ENCODE peak calls at places on chromosomes 2 and 18, in seven cellular contexts. Z, B, O, J, H, M and X are unnamed samples.

GRCh38 chr2:148231858-148232257 is 211.0 kb downstream of the MBD5 start:
- DNase-seq in Z (no peak), B (no peak), O (no peak), H (no peak), J (no peak), M (no peak), X (no peak)

GRCh38 chr2:182558564-182558963 is 131.7 kb upstream of the PDE1A start:
- DNase-seq in Z (no peak), H (no peak), M (no peak), B (no peak), J (no peak), O (no peak), X (no peak)

GRCh38 chr2:26606847-26607190 is 34.3 kb downstream of the CIB4 start:
- DNase-seq in B (no peak), H (no peak), M (no peak), O (peak; percentile 48), Z (no peak), J (no peak), X (peak; percentile 48)

GRCh38 chr18:79596451-79597175 is 83.0 kb upstream of the CTDP1 start:
- DNase-seq in Z (no peak), O (no peak), H (no peak), J (no peak), B (no peak), M (no peak), X (no peak)

GRCh38 chr2:166170356-166170755 is 42.5 kb upstream of the SCN1A start:
- DNase-seq in J (no peak), Z (no peak), B (no peak), H (no peak), M (peak; percentile 11), O (no peak), X (peak; percentile 47)

GRCh38 chr2:72927066-72927465 is 9.7 kb downstream of the EMX1 start:
- DNase-seq in O (no peak), J (no peak), Z (peak; percentile 5), H (no peak), M (no peak), B (no peak), X (no peak)

GRCh38 chr2:63819256-63819655 is 22.4 kb upstream of the UGP2 start:
- DNase-seq in Z (no peak), B (no peak), M (no peak), O (no peak), J (no peak), H (no peak), X (no peak)

GRCh38 chr18:55244520-55244919 is 285.3 kb upstream of the CCDC68 start:
- DNase-seq in B (no peak), O (no peak), Z (no peak), J (no peak), M (no peak), H (no peak), X (no peak)

GRCh38 chr2:60899230-60899891 is 18.0 kb downstream of the REL start:
- DNase-seq in O (no peak), J (no peak), M (no peak), Z (no peak), B (no peak), H (no peak), X (no peak)

GRCh38 chr18:55546873-55547704 is 40.9 kb downstream of the TCF4 start:
- DNase-seq in M (peak; percentile 1), J (no peak), H (no peak), O (no peak), B (peak; percentile 26), Z (no peak), X (peak; percentile 65)

GRCh38 chr2:19187323-19188020 is 171.0 kb downstream of the OSR1 start:
- DNase-seq in B (no peak), Z (no peak), J (no peak), H (no peak), O (no peak), M (peak; percentile 11), X (peak; percentile 4)

GRCh38 chr2:217711236-217711635 is 291.6 kb downstream of the TNS1 start:
- DNase-seq in M (no peak), Z (no peak), B (no peak), O (no peak), J (no peak), H (no peak), X (peak; percentile 61)

GRCh38 chr2:924701-925100 is 25.9 kb upstream of the SNTG2 start:
- DNase-seq in M (no peak), B (no peak), Z (no peak), H (no peak), O (no peak), J (no peak), X (no peak)

GRCh38 chr2:177334940-177335543 is 57.5 kb upstream of the AGPS start:
- DNase-seq in Z (peak; percentile 6), H (peak; percentile 72), M (peak; percentile 60), J (peak; percentile 62), B (no peak), O (peak; percentile 59), X (peak; percentile 57)

GRCh38 chr18:76721207-76721996 is 101.0 kb upstream of the ZNF236 start:
- DNase-seq in M (no peak), B (no peak), H (no peak), Z (no peak), O (no peak), J (no peak), X (no peak)

GRCh38 chr2:222732774-222733173 is 61.3 kb downstream of the MOGAT1 start:
- DNase-seq in O (no peak), B (no peak), M (no peak), J (no peak), H (no peak), Z (no peak), X (no peak)

GRCh38 chr2:171608168-171608567 is 79.1 kb upstream of the DYNC1I2 start:
- DNase-seq in O (no peak), Z (no peak), J (no peak), M (no peak), B (no peak), H (no peak), X (no peak)

GRCh38 chr2:26086779-26087178 is 52.9 kb downstream of the RAB10 start:
- DNase-seq in H (no peak), O (no peak), Z (no peak), B (no peak), M (no peak), J (no peak), X (peak; percentile 19)

GRCh38 chr2:109612991-109613921 is 510 bp downstream of the SEPTIN10 start:
- DNase-seq in O (peak; percentile 61), J (peak; percentile 78), H (peak; percentile 65), Z (peak; percentile 78), M (peak; percentile 68), B (peak; percentile 72), X (peak; percentile 41)

GRCh38 chr2:17030070-17030469 is 364.4 kb upstream of the CYRIA start:
- DNase-seq in O (no peak), Z (no peak), B (no peak), J (no peak), H (no peak), M (no peak), X (no peak)

GRCh38 chr2:105570326-105570725 is 171.5 kb upstream of the FHL2 start:
- DNase-seq in O (no peak), J (no peak), B (no peak), Z (no peak), M (no peak), H (no peak), X (no peak)

GRCh38 chr2:36858551-36859365 is 107.6 kb downstream of the STRN start:
- DNase-seq in Z (no peak), M (no peak), H (no peak), O (no peak), J (peak; percentile 9), B (no peak), X (peak; percentile 48)

GRCh38 chr2:32168513-32168912 is 2.8 kb downstream of the SLC30A6 start:
- DNase-seq in Z (no peak), J (peak; percentile 19), B (no peak), M (no peak), H (no peak), O (no peak), X (peak; percentile 64)

GRCh38 chr18:11393486-11393885 is 215.9 kb upstream of the SLC35G4 start:
- DNase-seq in B (peak; percentile 28), M (no peak), O (no peak), J (no peak), Z (no peak), H (no peak), X (no peak)

GRCh38 chr2:61017556-61018318 is at the start of the genes PEX13 and PUS10:
- DNase-seq in M (peak; percentile 84), Z (peak; percentile 82), O (peak; percentile 87), H (peak; percentile 81), B (peak; percentile 79), J (peak; percentile 83), X (peak; percentile 80)

GRCh38 chr2:222756951-222757645 is 85.6 kb downstream of the MOGAT1 start:
- DNase-seq in O (no peak), Z (no peak), J (no peak), H (peak; percentile 66), M (peak; percentile 69), B (no peak), X (peak; percentile 66)

GRCh38 chr18:23721711-23722479 is 32.6 kb downstream of the LAMA3 start:
- DNase-seq in M (no peak), H (no peak), O (no peak), Z (no peak), B (no peak), J (peak; percentile 19), X (no peak)

GRCh38 chr18:75530548-75531211 is 103.2 kb upstream of the SMIM21 start:
- DNase-seq in O (no peak), Z (no peak), M (peak; percentile 34), J (no peak), B (peak; percentile 36), H (no peak), X (no peak)

GRCh38 chr2:159200498-159200897 is 86.0 kb downstream of the WDSUB1 start:
- DNase-seq in B (no peak), O (no peak), J (no peak), M (no peak), H (no peak), Z (no peak), X (no peak)

GRCh38 chr18:48216639-48217280 is 192.4 kb downstream of the ZBTB7C start:
- DNase-seq in M (no peak), B (peak; percentile 31), Z (no peak), J (no peak), H (no peak), O (no peak), X (no peak)

GRCh38 chr2:128425216-128425615 is 106.5 kb upstream of the HS6ST1 start:
- DNase-seq in H (no peak), J (no peak), Z (peak; percentile 41), O (no peak), B (no peak), M (no peak), X (no peak)

GRCh38 chr2:210459407-210459806 is 17.2 kb downstream of the LANCL1 start:
- DNase-seq in J (no peak), M (no peak), O (no peak), H (no peak), Z (no peak), B (no peak), X (no peak)

GRCh38 chr2:70123051-70123828 is 36.0 kb downstream of the PCBP1 start:
- DNase-seq in J (peak; percentile 90), Z (peak; percentile 81), M (no peak), H (no peak), O (peak; percentile 82), B (peak; percentile 63), X (peak; percentile 48)

GRCh38 chr18:45119888-45120287 is 439.2 kb downstream of the SETBP1 start:
- DNase-seq in O (no peak), M (no peak), B (no peak), H (no peak), J (no peak), Z (no peak), X (no peak)

GRCh38 chr2:42493885-42494433 is at the start of gene KCNG3:
- DNase-seq in M (no peak), B (peak; percentile 61), J (peak; percentile 93), Z (peak; percentile 94), H (peak; percentile 84), O (peak; percentile 90), X (no peak)

GRCh38 chr2:28327963-28328922 is 64.4 kb upstream of the FOSL2 start:
- DNase-seq in Z (no peak), H (no peak), O (no peak), M (no peak), J (no peak), B (no peak), X (peak; percentile 17)

GRCh38 chr2:20624156-20624883 is 26.6 kb downstream of the HS1BP3 start:
- DNase-seq in O (no peak), B (peak; percentile 19), J (no peak), H (no peak), M (no peak), Z (no peak), X (no peak)